ENCODE peak calls at places on chromosomes 16 and 17, in five cellular contexts. One of them, this sample, is unnamed.
A peak's percentile ranks its signal among the peaks of the same experiment; 100 is the strongest.

GRCh38 chr17:52383493-52384100 is 225.1 kb upstream of the CA10 start:
- DNase-seq in activated naive CD8-positive, alpha-beta T cell treated with anti-CD3 and anti-CD28 coated beads, Interleukin-2, amount 50 U/mL, for 16 hours: no peak
- DNase-seq in GM19239: no peak
- DNase-seq in GM03348: peak; percentile 12
- DNase-seq in iris pigment epithelial cell: peak; percentile 25
- DNase-seq in this sample: peak; percentile 15

GRCh38 chr16:73202176-73202729 is 154.3 kb upstream of the ZFHX3 start:
- DNase-seq in activated naive CD8-positive, alpha-beta T cell treated with anti-CD3 and anti-CD28 coated beads, Interleukin-2, amount 50 U/mL, for 16 hours: no peak
- DNase-seq in GM19239: no peak
- DNase-seq in GM03348: peak; percentile 81
- DNase-seq in iris pigment epithelial cell: peak; percentile 95
- DNase-seq in this sample: no peak

GRCh38 chr17:5500804-5501391 is 14.5 kb downstream of the MIS12 start:
- DNase-seq in activated naive CD8-positive, alpha-beta T cell treated with anti-CD3 and anti-CD28 coated beads, Interleukin-2, amount 50 U/mL, for 16 hours: peak; percentile 31
- DNase-seq in GM19239: peak; percentile 87
- DNase-seq in GM03348: peak; percentile 91
- DNase-seq in iris pigment epithelial cell: peak; percentile 82
- DNase-seq in this sample: peak; percentile 94

GRCh38 chr17:76026714-76027158 is 370 bp downstream of the EVPL start:
- DNase-seq in activated naive CD8-positive, alpha-beta T cell treated with anti-CD3 and anti-CD28 coated beads, Interleukin-2, amount 50 U/mL, for 16 hours: no peak
- DNase-seq in GM19239: no peak
- DNase-seq in GM03348: no peak
- DNase-seq in iris pigment epithelial cell: no peak
- DNase-seq in this sample: no peak

GRCh38 chr17:71032746-71033273 is 863.5 kb downstream of the KCNJ2 start:
- DNase-seq in activated naive CD8-positive, alpha-beta T cell treated with anti-CD3 and anti-CD28 coated beads, Interleukin-2, amount 50 U/mL, for 16 hours: no peak
- DNase-seq in GM19239: no peak
- DNase-seq in GM03348: no peak
- DNase-seq in iris pigment epithelial cell: no peak
- DNase-seq in this sample: no peak

GRCh38 chr17:68868708-68869107 is 86.5 kb downstream of the ABCA8 start:
- DNase-seq in activated naive CD8-positive, alpha-beta T cell treated with anti-CD3 and anti-CD28 coated beads, Interleukin-2, amount 50 U/mL, for 16 hours: no peak
- DNase-seq in GM19239: no peak
- DNase-seq in GM03348: no peak
- DNase-seq in iris pigment epithelial cell: peak; percentile 72
- DNase-seq in this sample: no peak

GRCh38 chr17:31580331-31581021 is 189.0 kb downstream of the RAB11FIP4 start:
- DNase-seq in activated naive CD8-positive, alpha-beta T cell treated with anti-CD3 and anti-CD28 coated beads, Interleukin-2, amount 50 U/mL, for 16 hours: no peak
- DNase-seq in GM19239: no peak
- DNase-seq in GM03348: peak; percentile 86
- DNase-seq in iris pigment epithelial cell: peak; percentile 78
- DNase-seq in this sample: no peak

GRCh38 chr17:17454276-17454675 is 22.5 kb upstream of the MED9 start:
- DNase-seq in activated naive CD8-positive, alpha-beta T cell treated with anti-CD3 and anti-CD28 coated beads, Interleukin-2, amount 50 U/mL, for 16 hours: no peak
- DNase-seq in GM19239: no peak
- DNase-seq in GM03348: no peak
- DNase-seq in iris pigment epithelial cell: no peak
- DNase-seq in this sample: no peak

GRCh38 chr17:48556534-48557401 is 11.9 kb upstream of the HOXB2 start:
- DNase-seq in activated naive CD8-positive, alpha-beta T cell treated with anti-CD3 and anti-CD28 coated beads, Interleukin-2, amount 50 U/mL, for 16 hours: no peak
- DNase-seq in GM19239: no peak
- DNase-seq in GM03348: no peak
- DNase-seq in iris pigment epithelial cell: no peak
- DNase-seq in this sample: no peak

GRCh38 chr17:38453951-38454421 is 25.7 kb downstream of the ARHGAP23 start:
- DNase-seq in activated naive CD8-positive, alpha-beta T cell treated with anti-CD3 and anti-CD28 coated beads, Interleukin-2, amount 50 U/mL, for 16 hours: no peak
- DNase-seq in GM19239: no peak
- DNase-seq in GM03348: peak; percentile 73
- DNase-seq in iris pigment epithelial cell: peak; percentile 65
- DNase-seq in this sample: no peak

GRCh38 chr16:11621920-11622651 is 35.4 kb upstream of the LITAF start:
- DNase-seq in activated naive CD8-positive, alpha-beta T cell treated with anti-CD3 and anti-CD28 coated beads, Interleukin-2, amount 50 U/mL, for 16 hours: no peak
- DNase-seq in GM19239: no peak
- DNase-seq in GM03348: peak; percentile 49
- DNase-seq in iris pigment epithelial cell: no peak
- DNase-seq in this sample: no peak

GRCh38 chr16:30902070-30902972 is 5.9 kb downstream of the CTF1 start:
- DNase-seq in activated naive CD8-positive, alpha-beta T cell treated with anti-CD3 and anti-CD28 coated beads, Interleukin-2, amount 50 U/mL, for 16 hours: no peak
- DNase-seq in GM19239: peak; percentile 88
- DNase-seq in GM03348: peak; percentile 91
- DNase-seq in iris pigment epithelial cell: peak; percentile 67
- DNase-seq in this sample: peak; percentile 80

GRCh38 chr17:61443475-61443882 is 8.7 kb upstream of the TBX4 start:
- DNase-seq in activated naive CD8-positive, alpha-beta T cell treated with anti-CD3 and anti-CD28 coated beads, Interleukin-2, amount 50 U/mL, for 16 hours: no peak
- DNase-seq in GM19239: no peak
- DNase-seq in GM03348: peak; percentile 62
- DNase-seq in iris pigment epithelial cell: no peak
- DNase-seq in this sample: no peak

GRCh38 chr17:78391843-78392242 is 13.4 kb downstream of the PGS1 start:
- DNase-seq in activated naive CD8-positive, alpha-beta T cell treated with anti-CD3 and anti-CD28 coated beads, Interleukin-2, amount 50 U/mL, for 16 hours: no peak
- DNase-seq in GM19239: no peak
- DNase-seq in GM03348: peak; percentile 59
- DNase-seq in iris pigment epithelial cell: peak; percentile 85
- DNase-seq in this sample: no peak

GRCh38 chr17:15955793-15956541 is 11.0 kb downstream of the ADORA2B start:
- DNase-seq in activated naive CD8-positive, alpha-beta T cell treated with anti-CD3 and anti-CD28 coated beads, Interleukin-2, amount 50 U/mL, for 16 hours: no peak
- DNase-seq in GM19239: no peak
- DNase-seq in GM03348: no peak
- DNase-seq in iris pigment epithelial cell: no peak
- DNase-seq in this sample: no peak

GRCh38 chr16:11138769-11139623 is 117.0 kb downstream of the SOCS1 start:
- DNase-seq in activated naive CD8-positive, alpha-beta T cell treated with anti-CD3 and anti-CD28 coated beads, Interleukin-2, amount 50 U/mL, for 16 hours: no peak
- DNase-seq in GM19239: no peak
- DNase-seq in GM03348: peak; percentile 71
- DNase-seq in iris pigment epithelial cell: peak; percentile 31
- DNase-seq in this sample: no peak

GRCh38 chr16:35733971-35734702 is 2274.7 kb downstream of the TP53TG3F start:
- DNase-seq in activated naive CD8-positive, alpha-beta T cell treated with anti-CD3 and anti-CD28 coated beads, Interleukin-2, amount 50 U/mL, for 16 hours: no peak
- DNase-seq in GM19239: no peak
- DNase-seq in GM03348: peak; percentile 5
- DNase-seq in iris pigment epithelial cell: no peak
- DNase-seq in this sample: no peak

GRCh38 chr16:25747160-25747758 is 55.5 kb downstream of the HS3ST4 start:
- DNase-seq in activated naive CD8-positive, alpha-beta T cell treated with anti-CD3 and anti-CD28 coated beads, Interleukin-2, amount 50 U/mL, for 16 hours: no peak
- DNase-seq in GM19239: no peak
- DNase-seq in GM03348: no peak
- DNase-seq in iris pigment epithelial cell: peak; percentile 1
- DNase-seq in this sample: no peak

GRCh38 chr17:56624315-56624714 is 30.8 kb downstream of the NOG start:
- DNase-seq in activated naive CD8-positive, alpha-beta T cell treated with anti-CD3 and anti-CD28 coated beads, Interleukin-2, amount 50 U/mL, for 16 hours: no peak
- DNase-seq in GM19239: no peak
- DNase-seq in GM03348: no peak
- DNase-seq in iris pigment epithelial cell: no peak
- DNase-seq in this sample: no peak

GRCh38 chr17:1413281-1413791 is 13.3 kb upstream of the YWHAE start:
- DNase-seq in activated naive CD8-positive, alpha-beta T cell treated with anti-CD3 and anti-CD28 coated beads, Interleukin-2, amount 50 U/mL, for 16 hours: no peak
- DNase-seq in GM19239: no peak
- DNase-seq in GM03348: peak; percentile 42
- DNase-seq in iris pigment epithelial cell: peak; percentile 87
- DNase-seq in this sample: no peak

GRCh38 chr17:73338566-73339247 is 26.9 kb upstream of the CDC42EP4 start:
- DNase-seq in activated naive CD8-positive, alpha-beta T cell treated with anti-CD3 and anti-CD28 coated beads, Interleukin-2, amount 50 U/mL, for 16 hours: no peak
- DNase-seq in GM19239: no peak
- DNase-seq in GM03348: no peak
- DNase-seq in iris pigment epithelial cell: no peak
- DNase-seq in this sample: no peak

GRCh38 chr16:19604911-19605310 is 49.4 kb downstream of the VPS35L start:
- DNase-seq in activated naive CD8-positive, alpha-beta T cell treated with anti-CD3 and anti-CD28 coated beads, Interleukin-2, amount 50 U/mL, for 16 hours: no peak
- DNase-seq in GM19239: no peak
- DNase-seq in GM03348: no peak
- DNase-seq in iris pigment epithelial cell: no peak
- DNase-seq in this sample: no peak

GRCh38 chr17:42598905-42599304 is 10.3 kb downstream of the RETREG3 start:
- DNase-seq in activated naive CD8-positive, alpha-beta T cell treated with anti-CD3 and anti-CD28 coated beads, Interleukin-2, amount 50 U/mL, for 16 hours: no peak
- DNase-seq in GM19239: no peak
- DNase-seq in GM03348: no peak
- DNase-seq in iris pigment epithelial cell: no peak
- DNase-seq in this sample: no peak

This sample was measured in GM12891.